ENCODE peak calls at places on chromosomes 2 and 18, in six cellular contexts. W is fibroblast of gingiva; O is NCI-H1105; I is activated naive CD8-positive, alpha-beta T cell treated with anti-CD3 and anti-CD28 coated beads, Interleukin-2, amount 50 U/mL, for 24 hours; P is stomach; B is bronchial epithelial cell. D is an unnamed sample.

GRCh38 chr2:134260726-134261125 is 6.9 kb downstream of the MGAT5 start:
- DNase-seq in P (no peak), O (no peak), B (no peak), I (no peak), W (peak; percentile 90), D (no peak)

GRCh38 chr2:199977984-199978415 is 22.6 kb downstream of the MAIP1 start:
- DNase-seq in O (no peak), I (peak; percentile 31), W (peak; percentile 74), B (peak; percentile 91), P (no peak), D (no peak)

GRCh38 chr18:48827321-48828200 is 123.2 kb downstream of the SMAD7 start:
- DNase-seq in W (peak; percentile 49), O (no peak), I (no peak), B (no peak), P (peak; percentile 24), D (no peak)

GRCh38 chr2:97992836-97993825 is 2.6 kb downstream of the TMEM131 start:
- DNase-seq in I (no peak), W (no peak), P (no peak), O (no peak), B (peak; percentile 82), D (no peak)

GRCh38 chr2:117771969-117772630 is 42.4 kb upstream of the DDX18 start:
- DNase-seq in W (peak; percentile 20), O (peak; percentile 14), I (no peak), B (peak; percentile 50), P (no peak), D (no peak)

GRCh38 chr18:13611058-13611615 is 115.2 kb downstream of the FAM210A start:
- DNase-seq in I (no peak), B (no peak), P (no peak), O (no peak), W (peak; percentile 52), D (peak; percentile 21)

GRCh38 chr2:240163056-240163714 is 22.7 kb upstream of the OTOS start:
- DNase-seq in O (no peak), P (no peak), I (no peak), W (no peak), B (no peak), D (no peak)

GRCh38 chr2:45806563-45807358 is 155.3 kb downstream of the PRKCE start:
- DNase-seq in P (no peak), B (no peak), W (no peak), I (no peak), O (no peak), D (no peak)

GRCh38 chr18:58755304-58756010 is 84.2 kb downstream of the MALT1 start:
- DNase-seq in I (no peak), P (no peak), O (no peak), B (peak; percentile 62), W (no peak), D (no peak)

GRCh38 chr2:218360453-218360852 is 3.8 kb downstream of the CATIP start:
- DNase-seq in P (no peak), W (no peak), B (no peak), I (no peak), O (no peak), D (no peak)

GRCh38 chr2:230907361-230908093 is 17.5 kb downstream of the GPR55 start:
- DNase-seq in B (no peak), W (no peak), O (no peak), I (peak; percentile 3), P (peak; percentile 9), D (no peak)

GRCh38 chr2:146527166-146527565 is 1317.7 kb upstream of the ACVR2A start:
- DNase-seq in B (no peak), W (no peak), P (no peak), O (no peak), I (no peak), D (no peak)

GRCh38 chr2:32802877-32803276 is 143.9 kb upstream of the LTBP1 start:
- DNase-seq in B (no peak), O (no peak), P (no peak), W (no peak), I (no peak), D (no peak)

GRCh38 chr2:25409044-25409443 is 67.3 kb upstream of the DNMT3A start:
- DNase-seq in O (no peak), I (no peak), P (no peak), B (no peak), W (no peak), D (no peak)

GRCh38 chr2:27809761-27810241 is 38.3 kb downstream of the MRPL33 start:
- DNase-seq in B (peak; percentile 93), W (peak; percentile 50), O (no peak), P (no peak), I (no peak), D (no peak)

GRCh38 chr2:229879551-229879950 is 42.3 kb downstream of the TRIP12 start:
- DNase-seq in W (no peak), B (peak; percentile 56), P (no peak), O (no peak), I (no peak), D (no peak)

GRCh38 chr18:50879302-50880107 is 587 bp downstream of the ME2 start:
- DNase-seq in B (peak; percentile 34), P (peak; percentile 43), W (peak; percentile 40), I (peak; percentile 37), O (peak; percentile 53), D (no peak)

GRCh38 chr2:10169581-10169980 is 47.0 kb downstream of the RRM2 start:
- DNase-seq in I (no peak), O (no peak), P (no peak), B (no peak), W (no peak), D (no peak)

GRCh38 chr18:57087985-57088384 is 58.9 kb upstream of the BOD1L2 start:
- DNase-seq in I (no peak), B (peak; percentile 18), P (no peak), W (no peak), O (no peak), D (no peak)

GRCh38 chr2:86675611-86676015 is 44.5 kb upstream of the RMND5A start:
- DNase-seq in B (peak; percentile 45), I (no peak), O (no peak), W (no peak), P (peak; percentile 31), D (no peak)

GRCh38 chr2:46865181-46865970 is 50.2 kb downstream of the MCFD2 start:
- DNase-seq in P (no peak), I (no peak), W (no peak), O (no peak), B (no peak), D (no peak)

GRCh38 chr18:48711651-48712486 is 173.0 kb downstream of the CTIF start:
- DNase-seq in P (no peak), B (no peak), W (peak; percentile 48), I (no peak), O (peak; percentile 0), D (peak; percentile 33)

D was measured in endothelial cell.